ENCODE peak calls at places on chromosomes 12 and 14, in five cellular contexts. One of them, this sample, is unnamed.

GRCh38 chr14:33932526-33933292 is 18.2 kb downstream of the EGLN3 start:
- DNase-seq in uterus: no peak
- DNase-seq in fibroblast of lung: peak
- DNase-seq in ascending aorta: no peak
- DNase-seq in tibial artery: no peak
- DNase-seq in this sample: no peak

GRCh38 chr14:22177870-22178269 is 411.2 kb downstream of the DAD1 start:
- DNase-seq in tibial artery: no peak
- DNase-seq in ascending aorta: no peak
- DNase-seq in uterus: no peak
- DNase-seq in fibroblast of lung: peak
- DNase-seq in this sample: no peak

GRCh38 chr14:60506985-60507829 is 1.7 kb upstream of the SIX6 start:
- DNase-seq in ascending aorta: no peak
- DNase-seq in fibroblast of lung: no peak
- DNase-seq in uterus: no peak
- DNase-seq in tibial artery: no peak
- DNase-seq in this sample: no peak

GRCh38 chr14:65302571-65303184 is 109.9 kb upstream of the FUT8 start:
- DNase-seq in uterus: no peak
- DNase-seq in fibroblast of lung: peak
- DNase-seq in ascending aorta: no peak
- DNase-seq in tibial artery: no peak
- DNase-seq in this sample: no peak

GRCh38 chr12:102675672-102676071 is 195.3 kb upstream of the IGF1 start:
- DNase-seq in ascending aorta: no peak
- DNase-seq in fibroblast of lung: peak
- DNase-seq in uterus: no peak
- DNase-seq in tibial artery: no peak
- DNase-seq in this sample: no peak

GRCh38 chr12:82144505-82144904 is 213.7 kb downstream of the CCDC59 start:
- DNase-seq in uterus: no peak
- DNase-seq in ascending aorta: no peak
- DNase-seq in fibroblast of lung: no peak
- DNase-seq in tibial artery: no peak
- DNase-seq in this sample: no peak

GRCh38 chr12:123427036-123427769 is 9.3 kb downstream of the RILPL2 start:
- DNase-seq in uterus: no peak
- DNase-seq in ascending aorta: no peak
- DNase-seq in tibial artery: no peak
- DNase-seq in fibroblast of lung: no peak
- DNase-seq in this sample: no peak

GRCh38 chr14:22596354-22596879 is 1.7 kb upstream of the ABHD4 start:
- DNase-seq in tibial artery: no peak
- DNase-seq in fibroblast of lung: no peak
- DNase-seq in ascending aorta: no peak
- DNase-seq in uterus: no peak
- DNase-seq in this sample: no peak

GRCh38 chr12:88693837-88694445 is 113.7 kb upstream of the KITLG start:
- DNase-seq in fibroblast of lung: peak
- DNase-seq in ascending aorta: no peak
- DNase-seq in uterus: no peak
- DNase-seq in tibial artery: no peak
- DNase-seq in this sample: no peak

DNA sequence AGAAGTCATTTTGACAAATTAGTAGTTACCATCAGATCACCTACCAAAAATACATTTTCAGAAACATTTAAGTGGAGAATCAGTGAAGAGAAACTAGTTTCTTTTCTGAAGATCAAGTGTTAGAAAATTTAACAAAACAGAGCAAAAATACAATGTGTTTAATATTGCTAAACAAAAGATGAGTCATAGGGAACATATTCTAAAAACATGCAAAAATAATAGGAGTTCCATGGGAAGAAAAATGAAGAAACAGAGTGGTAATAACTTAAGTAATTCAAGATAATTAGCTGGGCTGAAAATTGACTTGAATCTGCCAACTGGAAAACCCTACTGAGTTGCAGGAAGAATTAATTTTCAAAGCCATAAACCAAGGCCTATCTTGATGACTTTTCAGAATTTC is 111.5 kb upstream of the KITLG start:
- DNase-seq in tibial artery: no peak
- DNase-seq in ascending aorta: no peak
- DNase-seq in fibroblast of lung: no peak
- DNase-seq in uterus: no peak
- DNase-seq in this sample: no peak
- H3K4me3 ChIP-seq in tibial artery: no peak
- H3K4me3 ChIP-seq in ascending aorta: no peak
- H3K4me3 ChIP-seq in fibroblast of lung: no peak
- H3K4me3 ChIP-seq in uterus: no peak
- H3K4me3 ChIP-seq in this sample: no peak

GRCh38 chr14:29236401-29236800 is 469.8 kb downstream of the FOXG1 start:
- DNase-seq in uterus: no peak
- DNase-seq in fibroblast of lung: no peak
- DNase-seq in ascending aorta: no peak
- DNase-seq in tibial artery: no peak
- DNase-seq in this sample: no peak
- H3K4me3 ChIP-seq in uterus: no peak
- H3K4me3 ChIP-seq in fibroblast of lung: no peak
- H3K4me3 ChIP-seq in ascending aorta: no peak
- H3K4me3 ChIP-seq in tibial artery: no peak
- H3K4me3 ChIP-seq in this sample: no peak

GRCh38 chr14:101072945-101073597 is 169.5 kb upstream of the RTL1 start:
- DNase-seq in tibial artery: no peak
- DNase-seq in fibroblast of lung: peak
- DNase-seq in uterus: peak
- DNase-seq in ascending aorta: peak
- DNase-seq in this sample: peak
- H3K4me3 ChIP-seq in tibial artery: no peak
- H3K4me3 ChIP-seq in fibroblast of lung: no peak
- H3K4me3 ChIP-seq in uterus: no peak
- H3K4me3 ChIP-seq in ascending aorta: no peak
- H3K4me3 ChIP-seq in this sample: no peak

DNA sequence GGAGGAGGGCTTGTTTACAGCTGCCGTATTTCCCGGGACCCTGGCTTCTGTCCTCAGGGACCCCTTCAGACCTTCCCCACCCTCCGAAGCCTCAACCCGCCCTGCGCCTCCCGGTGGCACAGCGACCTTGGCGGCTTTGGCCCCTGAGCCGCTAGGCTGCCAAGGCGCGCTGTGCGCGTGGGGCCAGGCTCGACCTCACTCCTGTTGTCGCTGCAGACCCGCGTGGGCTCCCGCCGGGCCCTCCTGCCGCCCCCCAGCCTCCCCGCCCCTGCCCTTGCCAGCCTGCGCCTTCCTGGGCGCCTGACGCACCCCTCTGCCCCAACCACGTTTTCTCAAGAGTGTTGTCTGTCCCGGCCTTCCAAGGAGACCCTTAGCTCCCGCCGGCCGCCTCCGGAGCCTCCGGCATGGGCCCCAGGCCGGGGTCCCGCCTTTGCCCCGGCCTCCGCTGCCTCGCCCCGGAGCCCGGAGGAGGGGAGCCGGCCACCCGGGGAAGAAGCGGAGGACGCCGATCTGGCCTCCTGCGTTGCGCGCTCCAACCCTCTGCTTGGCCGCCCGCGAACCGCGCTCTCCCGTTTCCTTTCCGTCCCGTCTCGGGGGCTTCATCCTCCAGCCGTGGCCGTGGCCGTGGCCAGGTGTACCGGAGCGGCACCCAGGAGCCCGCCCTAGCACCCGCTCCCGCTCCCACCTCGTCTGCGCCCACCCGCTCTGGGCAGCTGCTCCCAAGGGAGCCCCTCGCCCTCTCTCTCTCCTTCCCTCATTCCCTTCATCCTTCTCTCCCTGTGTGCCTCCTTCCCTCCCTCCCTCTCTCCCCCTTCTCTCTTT is 19.9 kb downstream of the PPP2R5C start:
- DNase-seq in fibroblast of lung: peak
- DNase-seq in tibial artery: no peak
- DNase-seq in uterus: no peak
- DNase-seq in ascending aorta: no peak
- DNase-seq in this sample: no peak
- H3K4me3 ChIP-seq in fibroblast of lung: peak
- H3K4me3 ChIP-seq in tibial artery: peak
- H3K4me3 ChIP-seq in uterus: peak
- H3K4me3 ChIP-seq in ascending aorta: peak
- H3K4me3 ChIP-seq in this sample: peak

DNA sequence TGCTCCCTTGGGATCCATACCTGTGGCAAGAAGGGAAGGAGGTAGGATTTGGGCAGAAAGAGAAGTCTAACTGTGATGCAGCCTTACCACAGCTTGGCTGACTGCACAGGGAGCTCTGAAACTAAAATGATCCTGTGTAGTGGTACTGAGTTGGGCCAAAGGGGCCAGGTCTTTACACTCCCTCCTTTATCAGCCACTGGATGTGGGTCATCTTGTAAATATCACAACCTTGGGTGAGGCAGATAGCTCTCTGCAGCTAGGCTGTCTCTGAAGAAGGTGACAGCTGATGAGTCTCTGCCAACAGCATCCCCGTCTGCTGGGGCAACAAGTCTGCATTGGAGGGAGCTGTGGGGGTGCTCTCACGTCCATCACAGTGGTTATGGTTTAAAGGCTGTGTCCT is 95.9 kb upstream of the CAND1 start:
- DNase-seq in tibial artery: no peak
- DNase-seq in uterus: no peak
- DNase-seq in ascending aorta: no peak
- DNase-seq in fibroblast of lung: no peak
- DNase-seq in this sample: no peak
- H3K4me3 ChIP-seq in tibial artery: no peak
- H3K4me3 ChIP-seq in uterus: no peak
- H3K4me3 ChIP-seq in ascending aorta: no peak
- H3K4me3 ChIP-seq in fibroblast of lung: no peak
- H3K4me3 ChIP-seq in this sample: no peak

DNA sequence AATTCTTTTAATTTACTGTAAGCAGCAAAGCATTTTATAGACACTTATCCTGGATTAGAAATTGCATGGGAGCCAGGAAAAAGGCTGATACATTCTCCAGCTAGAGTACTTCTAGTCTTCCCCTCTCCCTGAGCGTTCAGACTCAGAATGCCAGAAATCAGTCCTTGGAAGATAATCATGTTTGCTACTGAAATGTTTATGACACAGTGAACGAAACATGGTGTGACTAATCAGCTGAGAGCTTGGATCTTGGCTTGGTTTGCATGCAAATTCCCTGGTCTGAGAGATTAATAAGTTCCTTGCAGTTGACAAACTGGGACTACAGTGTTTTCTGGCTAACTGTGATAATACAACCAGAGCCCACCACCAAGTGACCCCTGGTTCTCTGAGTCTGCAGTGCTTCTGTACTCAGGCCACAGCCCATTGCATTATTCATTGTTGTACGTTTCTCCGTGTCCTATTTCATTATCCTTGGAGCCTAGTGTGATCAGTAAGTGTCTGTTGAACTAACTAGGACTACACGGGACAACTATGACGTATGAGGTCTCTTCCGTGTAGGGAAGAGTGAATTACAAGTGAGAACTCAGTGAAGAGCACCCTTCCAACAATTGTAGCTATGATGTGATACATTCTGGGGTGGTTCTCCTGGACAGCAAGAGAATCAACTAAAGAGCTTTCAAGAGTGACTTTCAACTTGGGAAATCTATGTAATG is 34.6 kb upstream of the EVL start:
- DNase-seq in ascending aorta: no peak
- DNase-seq in uterus: no peak
- DNase-seq in fibroblast of lung: peak
- DNase-seq in tibial artery: no peak
- DNase-seq in this sample: no peak
- H3K4me3 ChIP-seq in ascending aorta: no peak
- H3K4me3 ChIP-seq in uterus: no peak
- H3K4me3 ChIP-seq in fibroblast of lung: no peak
- H3K4me3 ChIP-seq in tibial artery: no peak
- H3K4me3 ChIP-seq in this sample: no peak

GRCh38 chr14:77375164-77375950 is 1.5 kb downstream of the TMED8 start:
- DNase-seq in ascending aorta: no peak
- DNase-seq in tibial artery: no peak
- DNase-seq in fibroblast of lung: no peak
- DNase-seq in uterus: no peak
- DNase-seq in this sample: no peak
- H3K4me3 ChIP-seq in ascending aorta: peak
- H3K4me3 ChIP-seq in tibial artery: peak
- H3K4me3 ChIP-seq in fibroblast of lung: no peak
- H3K4me3 ChIP-seq in uterus: no peak
- H3K4me3 ChIP-seq in this sample: no peak

GRCh38 chr14:100748944-100749343 is 22.3 kb downstream of the DLK1 start:
- DNase-seq in uterus: no peak
- DNase-seq in fibroblast of lung: no peak
- DNase-seq in tibial artery: peak
- DNase-seq in ascending aorta: peak
- DNase-seq in this sample: no peak

GRCh38 chr14:100750762-100751699 is 24.3 kb downstream of the DLK1 start:
- DNase-seq in ascending aorta: peak
- DNase-seq in uterus: no peak
- DNase-seq in tibial artery: peak
- DNase-seq in fibroblast of lung: no peak
- DNase-seq in this sample: no peak

GRCh38 chr14:100749967-100750597 is 23.4 kb downstream of the DLK1 start:
- DNase-seq in ascending aorta: peak
- DNase-seq in uterus: no peak
- DNase-seq in fibroblast of lung: no peak
- DNase-seq in tibial artery: peak
- DNase-seq in this sample: no peak

GRCh38 chr14:100755649-100756048 is 29.0 kb downstream of the DLK1 start:
- DNase-seq in tibial artery: no peak
- DNase-seq in uterus: no peak
- DNase-seq in ascending aorta: no peak
- DNase-seq in fibroblast of lung: peak
- DNase-seq in this sample: no peak

DNA sequence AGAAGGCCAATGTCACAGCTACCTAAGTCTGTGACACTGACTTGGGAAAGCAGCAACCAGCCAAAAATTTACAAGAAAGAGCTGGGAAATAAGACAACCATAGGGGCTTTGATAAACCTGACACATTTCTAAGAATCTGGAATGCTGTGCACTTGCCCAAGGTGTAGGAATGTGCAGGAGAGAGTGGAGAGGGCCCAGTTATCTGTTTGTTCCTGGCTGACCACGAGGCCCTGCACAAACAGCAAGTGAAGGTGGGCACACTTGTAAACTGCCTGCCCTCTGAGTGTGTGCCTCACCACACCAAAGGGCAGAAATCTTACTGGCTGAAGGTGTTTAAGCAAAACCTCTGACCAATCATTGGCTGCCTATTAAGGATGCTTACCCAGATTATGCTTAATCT is 27.3 kb downstream of the DLK1 start:
- DNase-seq in tibial artery: no peak
- DNase-seq in uterus: no peak
- DNase-seq in fibroblast of lung: no peak
- DNase-seq in ascending aorta: peak
- DNase-seq in this sample: no peak
- H3K4me3 ChIP-seq in tibial artery: no peak
- H3K4me3 ChIP-seq in uterus: no peak
- H3K4me3 ChIP-seq in fibroblast of lung: no peak
- H3K4me3 ChIP-seq in ascending aorta: no peak
- H3K4me3 ChIP-seq in this sample: no peak